ENCODE peak calls at places on chromosomes 16 and 17, in eight cellular contexts. One of them, this sample, is unnamed.

GRCh38 chr16:86528061-86528929 is 18.0 kb downstream of the FOXF1 start:
- DNase-seq in non-pigmented ciliary epithelial cell: no peak
- DNase-seq in A172: no peak
- DNase-seq in activated CD4-positive, alpha-beta T cell treated with anti-CD3 and anti-CD28 coated beads, Interleukin-2, amount 50 U/mL, for 1 hour: no peak
- DNase-seq in A549: no peak
- DNase-seq in breast epithelium: no peak
- DNase-seq in osteocyte: no peak
- DNase-seq in iPS-NIHi11: no peak
- DNase-seq in this sample: no peak

GRCh38 chr16:70475054-70475871 is 20.9 kb downstream of the FCSK start:
- DNase-seq in iPS-NIHi11: no peak
- DNase-seq in A172: no peak
- DNase-seq in non-pigmented ciliary epithelial cell: no peak
- DNase-seq in breast epithelium: no peak
- DNase-seq in activated CD4-positive, alpha-beta T cell treated with anti-CD3 and anti-CD28 coated beads, Interleukin-2, amount 50 U/mL, for 1 hour: no peak
- DNase-seq in A549: no peak
- DNase-seq in osteocyte: no peak
- DNase-seq in this sample: no peak

GRCh38 chr17:76050226-76051070 is 21.9 kb downstream of the SRP68 start:
- DNase-seq in osteocyte: no peak
- DNase-seq in breast epithelium: no peak
- DNase-seq in non-pigmented ciliary epithelial cell: no peak
- DNase-seq in iPS-NIHi11: no peak
- DNase-seq in A549: no peak
- DNase-seq in A172: no peak
- DNase-seq in activated CD4-positive, alpha-beta T cell treated with anti-CD3 and anti-CD28 coated beads, Interleukin-2, amount 50 U/mL, for 1 hour: no peak
- DNase-seq in this sample: no peak

GRCh38 chr17:75588546-75589016 is 981 bp downstream of the MYO15B start:
- DNase-seq in A549: no peak
- DNase-seq in osteocyte: no peak
- DNase-seq in iPS-NIHi11: no peak
- DNase-seq in breast epithelium: no peak
- DNase-seq in A172: no peak
- DNase-seq in activated CD4-positive, alpha-beta T cell treated with anti-CD3 and anti-CD28 coated beads, Interleukin-2, amount 50 U/mL, for 1 hour: no peak
- DNase-seq in non-pigmented ciliary epithelial cell: no peak
- DNase-seq in this sample: no peak

GRCh38 chr16:3580271-3580670 is 3.1 kb upstream of the NLRC3 start:
- DNase-seq in osteocyte: no peak
- DNase-seq in non-pigmented ciliary epithelial cell: no peak
- DNase-seq in breast epithelium: no peak
- DNase-seq in A549: no peak
- DNase-seq in iPS-NIHi11: no peak
- DNase-seq in activated CD4-positive, alpha-beta T cell treated with anti-CD3 and anti-CD28 coated beads, Interleukin-2, amount 50 U/mL, for 1 hour: no peak
- DNase-seq in A172: no peak
- DNase-seq in this sample: no peak

GRCh38 chr16:2611499-2611862 is 70.8 kb upstream of the KCTD5 start:
- DNase-seq in breast epithelium: no peak
- DNase-seq in activated CD4-positive, alpha-beta T cell treated with anti-CD3 and anti-CD28 coated beads, Interleukin-2, amount 50 U/mL, for 1 hour: no peak
- DNase-seq in A549: no peak
- DNase-seq in A172: no peak
- DNase-seq in iPS-NIHi11: no peak
- DNase-seq in non-pigmented ciliary epithelial cell: no peak
- DNase-seq in osteocyte: no peak
- DNase-seq in this sample: no peak

GRCh38 chr17:73814070-73814469 is 169.8 kb upstream of the SDK2 start:
- DNase-seq in A172: no peak
- DNase-seq in osteocyte: no peak
- DNase-seq in iPS-NIHi11: no peak
- DNase-seq in A549: no peak
- DNase-seq in breast epithelium: no peak
- DNase-seq in activated CD4-positive, alpha-beta T cell treated with anti-CD3 and anti-CD28 coated beads, Interleukin-2, amount 50 U/mL, for 1 hour: no peak
- DNase-seq in non-pigmented ciliary epithelial cell: no peak
- DNase-seq in this sample: no peak

GRCh38 chr16:48426244-48427135 is 41.3 kb upstream of the SIAH1 start:
- DNase-seq in non-pigmented ciliary epithelial cell: no peak
- DNase-seq in A549: no peak
- DNase-seq in activated CD4-positive, alpha-beta T cell treated with anti-CD3 and anti-CD28 coated beads, Interleukin-2, amount 50 U/mL, for 1 hour: no peak
- DNase-seq in iPS-NIHi11: no peak
- DNase-seq in osteocyte: no peak
- DNase-seq in breast epithelium: no peak
- DNase-seq in A172: no peak
- DNase-seq in this sample: no peak

GRCh38 chr16:17437142-17437720 is 33.5 kb downstream of the XYLT1 start:
- DNase-seq in iPS-NIHi11: no peak
- DNase-seq in A172: no peak
- DNase-seq in osteocyte: no peak
- DNase-seq in breast epithelium: no peak
- DNase-seq in activated CD4-positive, alpha-beta T cell treated with anti-CD3 and anti-CD28 coated beads, Interleukin-2, amount 50 U/mL, for 1 hour: no peak
- DNase-seq in A549: no peak
- DNase-seq in non-pigmented ciliary epithelial cell: no peak
- DNase-seq in this sample: no peak

GRCh38 chr16:49921791-49922456 is 66.0 kb upstream of the ZNF423 start:
- DNase-seq in non-pigmented ciliary epithelial cell: peak; percentile 11
- DNase-seq in iPS-NIHi11: peak; percentile 92
- DNase-seq in A172: peak; percentile 35
- DNase-seq in A549: peak; percentile 66
- DNase-seq in osteocyte: peak; percentile 88
- DNase-seq in breast epithelium: peak; percentile 40
- DNase-seq in activated CD4-positive, alpha-beta T cell treated with anti-CD3 and anti-CD28 coated beads, Interleukin-2, amount 50 U/mL, for 1 hour: peak; percentile 40
- DNase-seq in this sample: peak; percentile 12

This sample was measured in stimulated activated CD4-positive, alpha-beta T cell treated with anti-CD3 and anti-CD28 coated beads, Interleukin-1b, Interleukin-23, amount 100 ng/mL, for 4 hours.